ENCODE peak calls at places on chromosomes 6 and 20, in eight cellular contexts. One of them, this sample, is unnamed.

GRCh38 chr20:49694450-49695071 is 19.1 kb downstream of the B4GALT5 start:
- ATAC-seq in HCT116: no peak
- ATAC-seq in Panc1: peak
- ATAC-seq in upper lobe of left lung: no peak
- ATAC-seq in HepG2: no peak
- ATAC-seq in GM23338: peak
- ATAC-seq in K562: peak
- ATAC-seq in GM12878: peak
- ATAC-seq in this sample: no peak

GRCh38 chr20:14288341-14289330 is 48.8 kb downstream of the FLRT3 start:
- ATAC-seq in K562: no peak
- ATAC-seq in GM12878: no peak
- ATAC-seq in upper lobe of left lung: no peak
- ATAC-seq in Panc1: no peak
- ATAC-seq in HepG2: no peak
- ATAC-seq in HCT116: peak
- ATAC-seq in GM23338: no peak
- ATAC-seq in this sample: no peak

GRCh38 chr6:27687154-27688013 is 214.5 kb upstream of the ZNF184 start:
- ATAC-seq in GM23338: peak
- ATAC-seq in HepG2: peak
- ATAC-seq in HCT116: peak
- ATAC-seq in GM12878: peak
- ATAC-seq in K562: peak
- ATAC-seq in upper lobe of left lung: peak
- ATAC-seq in Panc1: peak
- ATAC-seq in this sample: peak

GRCh38 chr20:50385733-50386640 is 124.2 kb upstream of the PTPN1 start:
- ATAC-seq in GM12878: peak
- ATAC-seq in K562: no peak
- ATAC-seq in GM23338: no peak
- ATAC-seq in HCT116: no peak
- ATAC-seq in HepG2: no peak
- ATAC-seq in upper lobe of left lung: peak
- ATAC-seq in Panc1: no peak
- ATAC-seq in this sample: no peak

GRCh38 chr6:20365456-20365855 is 36.2 kb upstream of the E2F3 start:
- ATAC-seq in GM12878: peak
- ATAC-seq in GM23338: no peak
- ATAC-seq in Panc1: no peak
- ATAC-seq in HepG2: peak
- ATAC-seq in upper lobe of left lung: no peak
- ATAC-seq in HCT116: no peak
- ATAC-seq in K562: no peak
- ATAC-seq in this sample: no peak

GRCh38 chr20:20452254-20452676 is 84.4 kb downstream of the INSM1 start:
- ATAC-seq in upper lobe of left lung: peak
- ATAC-seq in HCT116: no peak
- ATAC-seq in GM12878: peak
- ATAC-seq in K562: no peak
- ATAC-seq in Panc1: no peak
- ATAC-seq in HepG2: no peak
- ATAC-seq in GM23338: peak
- ATAC-seq in this sample: peak

GRCh38 chr20:52420805-52421204 is 229.2 kb upstream of the ZFP64 start:
- ATAC-seq in GM12878: no peak
- ATAC-seq in K562: no peak
- ATAC-seq in HCT116: no peak
- ATAC-seq in Panc1: no peak
- ATAC-seq in HepG2: no peak
- ATAC-seq in upper lobe of left lung: no peak
- ATAC-seq in GM23338: no peak
- ATAC-seq in this sample: no peak

GRCh38 chr20:15297059-15297875 is 959.9 kb upstream of the FLRT3 start:
- ATAC-seq in Panc1: no peak
- ATAC-seq in GM12878: no peak
- ATAC-seq in K562: no peak
- ATAC-seq in upper lobe of left lung: peak
- ATAC-seq in HepG2: no peak
- ATAC-seq in HCT116: no peak
- ATAC-seq in GM23338: no peak
- ATAC-seq in this sample: no peak

GRCh38 chr20:10550204-10551118 is 115.4 kb downstream of the SLX4IP start:
- ATAC-seq in GM23338: no peak
- ATAC-seq in Panc1: no peak
- ATAC-seq in GM12878: peak
- ATAC-seq in HCT116: no peak
- ATAC-seq in K562: no peak
- ATAC-seq in HepG2: no peak
- ATAC-seq in upper lobe of left lung: no peak
- ATAC-seq in this sample: no peak

GRCh38 chr6:37966801-37967200 is 147.3 kb downstream of the ZFAND3 start:
- ATAC-seq in GM12878: no peak
- ATAC-seq in upper lobe of left lung: no peak
- ATAC-seq in Panc1: no peak
- ATAC-seq in HepG2: no peak
- ATAC-seq in HCT116: no peak
- ATAC-seq in K562: no peak
- ATAC-seq in GM23338: no peak
- ATAC-seq in this sample: no peak

GRCh38 chr20:22617160-22617559 is 32.8 kb upstream of the FOXA2 start:
- ATAC-seq in GM12878: no peak
- ATAC-seq in K562: no peak
- ATAC-seq in HCT116: peak
- ATAC-seq in GM23338: no peak
- ATAC-seq in HepG2: peak
- ATAC-seq in Panc1: no peak
- ATAC-seq in upper lobe of left lung: peak
- ATAC-seq in this sample: no peak

GRCh38 chr20:42635699-42636411 is 553.9 kb downstream of the PTPRT start:
- ATAC-seq in K562: no peak
- ATAC-seq in HepG2: no peak
- ATAC-seq in upper lobe of left lung: no peak
- ATAC-seq in GM12878: no peak
- ATAC-seq in GM23338: no peak
- ATAC-seq in Panc1: no peak
- ATAC-seq in HCT116: no peak
- ATAC-seq in this sample: no peak

GRCh38 chr20:54086444-54087134 is 16.2 kb upstream of the BCAS1 start:
- ATAC-seq in HepG2: no peak
- ATAC-seq in Panc1: no peak
- ATAC-seq in K562: no peak
- ATAC-seq in GM23338: no peak
- ATAC-seq in HCT116: no peak
- ATAC-seq in GM12878: no peak
- ATAC-seq in upper lobe of left lung: no peak
- ATAC-seq in this sample: no peak

GRCh38 chr6:43334466-43335095 is 26.0 kb upstream of the CRIP3 start:
- ATAC-seq in upper lobe of left lung: peak
- ATAC-seq in GM23338: peak
- ATAC-seq in HCT116: peak
- ATAC-seq in Panc1: peak
- ATAC-seq in HepG2: peak
- ATAC-seq in K562: peak
- ATAC-seq in GM12878: no peak
- ATAC-seq in this sample: peak
- TF ChIP-seq POLR2AphosphoS5 in upper lobe of left lung: no peak
- TF ChIP-seq POLR2AphosphoS5 in GM23338: no peak
- TF ChIP-seq POLR2AphosphoS5 in HCT116: no peak
- TF ChIP-seq POLR2AphosphoS5 in Panc1: no peak
- TF ChIP-seq POLR2AphosphoS5 in HepG2: no peak
- TF ChIP-seq POLR2AphosphoS5 in K562: no peak
- TF ChIP-seq POLR2AphosphoS5 in GM12878: no peak
- TF ChIP-seq POLR2AphosphoS5 in this sample: peak

GRCh38 chr20:17611540-17612286 is 41.8 kb downstream of the DSTN start:
- ATAC-seq in HCT116: peak
- ATAC-seq in Panc1: peak
- ATAC-seq in K562: no peak
- ATAC-seq in upper lobe of left lung: peak
- ATAC-seq in HepG2: peak
- ATAC-seq in GM23338: peak
- ATAC-seq in GM12878: peak
- ATAC-seq in this sample: peak
- TF ChIP-seq POLR2AphosphoS5 in HCT116: no peak
- TF ChIP-seq POLR2AphosphoS5 in Panc1: no peak
- TF ChIP-seq POLR2AphosphoS5 in K562: no peak
- TF ChIP-seq POLR2AphosphoS5 in upper lobe of left lung: no peak
- TF ChIP-seq POLR2AphosphoS5 in HepG2: no peak
- TF ChIP-seq POLR2AphosphoS5 in GM23338: no peak
- TF ChIP-seq POLR2AphosphoS5 in GM12878: no peak
- TF ChIP-seq POLR2AphosphoS5 in this sample: peak

GRCh38 chr20:62362590-62362940 is 4.5 kb downstream of the LAMA5 start:
- ATAC-seq in K562: no peak
- ATAC-seq in GM12878: no peak
- ATAC-seq in HepG2: no peak
- ATAC-seq in Panc1: no peak
- ATAC-seq in HCT116: no peak
- ATAC-seq in upper lobe of left lung: no peak
- ATAC-seq in GM23338: no peak
- ATAC-seq in this sample: no peak

GRCh38 chr20:62362991-62363919 is 3.9 kb downstream of the LAMA5 start:
- ATAC-seq in HepG2: no peak
- ATAC-seq in upper lobe of left lung: no peak
- ATAC-seq in Panc1: no peak
- ATAC-seq in HCT116: no peak
- ATAC-seq in GM23338: no peak
- ATAC-seq in K562: no peak
- ATAC-seq in GM12878: no peak
- ATAC-seq in this sample: no peak

GRCh38 chr20:62364911-62365736 is 2.0 kb downstream of the LAMA5 start:
- ATAC-seq in upper lobe of left lung: peak
- ATAC-seq in Panc1: no peak
- ATAC-seq in HepG2: no peak
- ATAC-seq in HCT116: no peak
- ATAC-seq in GM23338: no peak
- ATAC-seq in K562: no peak
- ATAC-seq in GM12878: no peak
- ATAC-seq in this sample: peak

GRCh38 chr20:62365814-62366369 is 1.2 kb downstream of the LAMA5 start:
- ATAC-seq in upper lobe of left lung: no peak
- ATAC-seq in HCT116: peak
- ATAC-seq in GM23338: peak
- ATAC-seq in HepG2: no peak
- ATAC-seq in GM12878: peak
- ATAC-seq in Panc1: peak
- ATAC-seq in K562: peak
- ATAC-seq in this sample: peak

DNA sequence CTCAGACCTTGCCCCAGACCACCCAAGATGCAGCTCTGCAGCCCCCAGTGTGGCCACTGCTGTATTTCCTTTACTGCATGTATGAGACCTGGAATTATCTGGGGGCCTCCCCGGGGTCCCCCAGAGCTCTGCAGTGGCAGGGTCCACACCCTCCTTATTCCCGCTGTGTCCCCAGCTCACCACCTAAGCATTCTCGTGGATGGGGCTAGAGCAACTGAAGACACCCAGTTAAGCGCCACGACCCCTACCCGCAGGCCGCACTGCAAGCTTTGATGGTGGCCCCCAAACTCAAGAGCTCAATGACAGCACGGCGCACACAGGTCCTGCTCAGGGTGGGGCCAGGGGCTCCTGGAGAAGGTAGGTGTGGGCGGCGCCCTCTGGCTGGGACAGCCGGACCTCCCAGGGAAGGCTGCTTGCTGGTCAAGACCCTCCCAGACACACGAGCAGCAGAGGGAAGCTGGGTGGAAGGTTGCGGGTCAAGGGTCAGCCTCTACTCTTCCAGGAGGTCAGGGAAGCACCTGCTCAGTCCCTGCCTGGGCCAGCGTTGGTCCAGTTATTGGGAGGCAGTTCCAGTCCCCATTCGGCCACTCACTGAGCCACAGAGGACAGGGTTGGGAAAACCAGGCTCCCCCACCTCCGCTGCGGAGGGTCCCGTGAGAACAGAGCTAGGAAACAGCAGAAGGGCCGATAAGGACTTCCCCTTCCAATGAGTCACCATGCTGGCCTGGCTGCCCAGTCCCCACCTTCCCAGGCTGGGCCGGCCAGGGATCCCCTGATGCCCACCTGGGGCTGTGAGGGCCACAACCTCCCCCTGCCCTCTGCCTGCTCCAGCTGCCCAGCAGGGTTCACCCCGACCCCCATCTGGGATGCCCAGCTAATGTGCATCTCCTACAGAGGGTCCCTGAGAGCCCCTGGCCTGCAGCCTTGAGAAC is 2.9 kb downstream of the LAMA5 start:
- ATAC-seq in Panc1: no peak
- ATAC-seq in upper lobe of left lung: no peak
- ATAC-seq in GM23338: no peak
- ATAC-seq in GM12878: no peak
- ATAC-seq in HCT116: no peak
- ATAC-seq in HepG2: no peak
- ATAC-seq in K562: no peak
- ATAC-seq in this sample: no peak
- TF ChIP-seq POLR2AphosphoS5 in Panc1: peak
- TF ChIP-seq POLR2AphosphoS5 in upper lobe of left lung: peak
- TF ChIP-seq POLR2AphosphoS5 in GM23338: no peak
- TF ChIP-seq POLR2AphosphoS5 in GM12878: no peak
- TF ChIP-seq POLR2AphosphoS5 in HCT116: no peak
- TF ChIP-seq POLR2AphosphoS5 in HepG2: no peak
- TF ChIP-seq POLR2AphosphoS5 in K562: no peak
- TF ChIP-seq POLR2AphosphoS5 in this sample: peak

DNA sequence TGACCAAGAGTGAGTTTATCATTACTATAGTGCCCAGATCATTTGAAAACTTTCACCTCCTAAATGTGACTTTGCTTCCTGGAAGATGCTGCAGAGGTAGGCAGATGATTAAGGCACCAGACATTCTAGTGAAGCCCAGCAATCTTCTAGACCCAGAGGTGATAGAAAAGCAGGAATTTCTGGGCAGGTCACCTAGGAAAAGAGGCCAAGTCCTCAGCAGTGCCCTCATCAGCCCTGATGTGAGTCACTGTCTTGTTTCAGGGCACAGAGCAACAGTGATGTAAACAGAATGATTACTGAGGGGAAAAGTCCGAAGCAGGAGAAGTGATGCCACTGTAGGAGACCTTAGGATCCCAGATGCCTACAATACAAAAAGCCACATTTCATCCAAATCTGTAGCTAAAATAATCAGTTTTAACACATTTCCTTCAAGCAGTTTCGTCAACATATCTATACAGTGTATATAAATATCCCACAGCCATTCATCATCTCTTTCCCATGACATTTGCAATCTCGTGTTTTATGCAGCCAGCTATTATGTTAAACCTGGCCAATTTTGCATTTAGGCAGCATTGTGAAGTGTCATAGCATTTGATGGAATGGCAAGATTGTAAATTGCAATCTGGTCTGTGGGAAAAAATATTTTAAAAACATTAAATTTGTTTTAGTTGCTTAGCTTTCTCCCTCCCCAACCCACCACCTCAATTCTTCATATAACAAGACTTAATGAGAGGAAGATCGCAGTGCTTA is 401.2 kb upstream of the RNF217 start:
- ATAC-seq in GM23338: no peak
- ATAC-seq in Panc1: no peak
- ATAC-seq in K562: no peak
- ATAC-seq in GM12878: no peak
- ATAC-seq in HepG2: no peak
- ATAC-seq in upper lobe of left lung: no peak
- ATAC-seq in HCT116: no peak
- ATAC-seq in this sample: no peak
- TF ChIP-seq POLR2AphosphoS5 in GM23338: no peak
- TF ChIP-seq POLR2AphosphoS5 in Panc1: no peak
- TF ChIP-seq POLR2AphosphoS5 in K562: no peak
- TF ChIP-seq POLR2AphosphoS5 in GM12878: no peak
- TF ChIP-seq POLR2AphosphoS5 in HepG2: no peak
- TF ChIP-seq POLR2AphosphoS5 in upper lobe of left lung: no peak
- TF ChIP-seq POLR2AphosphoS5 in HCT116: no peak
- TF ChIP-seq POLR2AphosphoS5 in this sample: no peak

GRCh38 chr6:79947191-79948173 is at the start of gene ELOVL4:
- ATAC-seq in GM12878: peak
- ATAC-seq in HCT116: no peak
- ATAC-seq in Panc1: peak
- ATAC-seq in upper lobe of left lung: peak
- ATAC-seq in GM23338: peak
- ATAC-seq in HepG2: peak
- ATAC-seq in K562: no peak
- ATAC-seq in this sample: peak
- TF ChIP-seq POLR2AphosphoS5 in GM12878: no peak
- TF ChIP-seq POLR2AphosphoS5 in HCT116: no peak
- TF ChIP-seq POLR2AphosphoS5 in Panc1: no peak
- TF ChIP-seq POLR2AphosphoS5 in upper lobe of left lung: no peak
- TF ChIP-seq POLR2AphosphoS5 in GM23338: peak
- TF ChIP-seq POLR2AphosphoS5 in HepG2: no peak
- TF ChIP-seq POLR2AphosphoS5 in K562: no peak
- TF ChIP-seq POLR2AphosphoS5 in this sample: peak

This sample was measured in gastroesophageal sphincter.